ENCODE peak calls at places on chromosomes 7 and 10, in seven cellular contexts. O is heart right ventricle, S is fibroblast of lung, Y is thoracic aorta, V is stomach, H is IMR-90, R is pancreas. I is an unnamed sample. For H3K4me1, the result is how much of the 10 kb centered on the place peaks cover.

GRCh38 chr7:41107330-41107937 is 595.5 kb downstream of the INHBA start:
- DNase-seq in O (no peak), S (no peak), Y (no peak), V (no peak), H (peak), R (no peak), I (no peak)

GRCh38 chr7:151429232-151429554 is 10.7 kb downstream of the CRYGN start:
- DNase-seq in O (no peak), S (no peak), Y (no peak), V (no peak), H (no peak), R (peak), I (no peak)

GRCh38 chr7:34162676-34163075 is 257.3 kb downstream of the BMPER start:
- DNase-seq in O (no peak), S (no peak), Y (no peak), V (no peak), H (no peak), R (no peak), I (no peak)

GRCh38 chr7:155108144-155108901 is 38.2 kb downstream of the HTR5A start:
- DNase-seq in O (no peak), S (no peak), Y (no peak), V (no peak), H (no peak), R (no peak), I (no peak)

GRCh38 chr10:5196613-5197234 is at the start of gene AKR1C4:
- DNase-seq in O (no peak), S (no peak), Y (no peak), V (no peak), H (no peak), R (no peak), I (no peak)

GRCh38 chr7:31082450-31082849 is 30.3 kb downstream of the ADCYAP1R1 start:
- DNase-seq in O (no peak), S (no peak), Y (no peak), V (no peak), H (no peak), R (peak), I (no peak)

GRCh38 chr7:157892751-157893150 is 555.9 kb downstream of the DNAJB6 start:
- DNase-seq in O (no peak), S (no peak), Y (no peak), V (no peak), H (no peak), R (no peak), I (no peak)

GRCh38 chr7:100400656-100401055 is 27.4 kb downstream of the PILRA start:
- DNase-seq in O (no peak), S (no peak), Y (no peak), V (no peak), H (no peak), R (no peak), I (peak)

GRCh38 chr10:70927221-70927943 is 39.0 kb upstream of the PCBD1 start:
- DNase-seq in O (no peak), S (no peak), Y (no peak), V (peak), H (peak), R (no peak), I (no peak)

GRCh38 chr10:90337316-90337715 is 520.5 kb downstream of the HTR7 start:
- DNase-seq in O (no peak), S (no peak), Y (no peak), V (no peak), H (no peak), R (no peak), I (no peak)

GRCh38 chr10:33094263-33095051 is 136.4 kb upstream of the ITGB1 start:
- DNase-seq in O (peak), S (no peak), Y (no peak), V (no peak), H (no peak), R (no peak), I (no peak)

GRCh38 chr10:6695519-6695918 is 115.4 kb upstream of the PRKCQ start:
- DNase-seq in O (no peak), S (no peak), Y (no peak), V (no peak), H (no peak), R (no peak), I (no peak)

GRCh38 chr10:96740579-96741281 is 20.4 kb upstream of the PIK3AP1 start:
- DNase-seq in O (peak), S (no peak), Y (no peak), V (peak), H (no peak), R (no peak), I (no peak)

GRCh38 chr10:66983482-66983818 is 57.6 kb downstream of the LRRTM3 start:
- DNase-seq in O (no peak), S (no peak), Y (no peak), V (peak), H (no peak), R (no peak), I (no peak)

GRCh38 chr10:58570979-58571378 is 58.3 kb downstream of the BICC1 start:
- DNase-seq in O (no peak), S (no peak), Y (no peak), V (no peak), H (no peak), R (no peak), I (no peak)

GRCh38 chr10:115441907-115442520 is 348.8 kb downstream of the ATRNL1 start:
- DNase-seq in O (no peak), S (peak), Y (no peak), V (no peak), H (no peak), R (no peak), I (no peak)

GRCh38 chr10:126350216-126350992 is 37.9 kb downstream of the ADAM12 start:
- DNase-seq in O (no peak), S (peak), Y (no peak), V (no peak), H (peak), R (no peak), I (no peak)

GRCh38 chr10:51297438-51297837 is 223.2 kb downstream of the PRKG1 start:
- DNase-seq in O (no peak), S (peak), Y (no peak), V (no peak), H (peak), R (no peak), I (no peak)

GRCh38 chr10:25547391-25547790 is 372.6 kb downstream of the GPR158 start:
- DNase-seq in O (no peak), S (no peak), Y (no peak), V (no peak), H (no peak), R (no peak), I (no peak)

GRCh38 chr7:156827587-156828203 is 65.3 kb downstream of the LMBR1 start:
- DNase-seq in O (no peak), S (peak), Y (no peak), V (no peak), H (peak), R (no peak), I (peak)

GRCh38 chr7:23292623-23293022 is 6.5 kb upstream of the MALSU1 start:
- DNase-seq in O (no peak), S (no peak), Y (no peak), V (no peak), H (no peak), R (no peak), I (no peak)

GRCh38 chr7:32115831-32116230 is 45.6 kb upstream of the PDE1C start:
- DNase-seq in O (no peak), S (no peak), Y (no peak), V (no peak), H (peak), R (no peak), I (no peak)

GRCh38 chr10:61643316-61643751 is 19.4 kb upstream of the CABCOCO1 start:
- DNase-seq in O (no peak), S (peak), Y (no peak), V (no peak), H (peak), R (no peak), I (no peak)

GRCh38 chr10:48638158-48638557 is 33.3 kb upstream of the ARHGAP22 start:
- DNase-seq in O (no peak), S (no peak), Y (no peak), V (no peak), H (no peak), R (no peak), I (no peak)

GRCh38 chr10:60139290-60139689 is 232.9 kb upstream of the CCDC6 start:
- DNase-seq in O (no peak), S (no peak), Y (no peak), V (no peak), H (no peak), R (no peak), I (no peak)
- H3K4me1 ChIP-seq in O (under half), S (under half), Y (under half), V (under half), H (under half), R (under half), I (under half)

GRCh38 chr10:22690158-22690557 is 24.2 kb downstream of the PIP4K2A start:
- DNase-seq in O (no peak), S (no peak), Y (no peak), V (no peak), H (no peak), R (no peak), I (no peak)
- H3K4me3 ChIP-seq in O (no peak), S (no peak), Y (no peak), V (no peak), H (no peak), R (no peak), I (peak)

GRCh38 chr10:132519382-132520146 is 18.0 kb upstream of the INPP5A start:
- DNase-seq in O (no peak), S (no peak), Y (no peak), V (no peak), H (no peak), R (peak), I (no peak)
- H3K4me1 ChIP-seq in O (half or more), S (under half), Y (half or more), V (half or more), H (under half), R (under half), I (under half)

GRCh38 chr7:2539031-2540028 is 16.0 kb downstream of the BRAT1 start:
- DNase-seq in O (no peak), S (no peak), Y (no peak), V (no peak), H (no peak), R (peak), I (no peak)

GRCh38 chr7:2540641-2541051 is 14.7 kb downstream of the BRAT1 start:
- DNase-seq in O (no peak), S (no peak), Y (no peak), V (no peak), H (no peak), R (peak), I (no peak)

GRCh38 chr7:2541291-2542010 is 13.9 kb downstream of the BRAT1 start:
- DNase-seq in O (no peak), S (no peak), Y (no peak), V (no peak), H (no peak), R (peak), I (no peak)

GRCh38 chr7:2537981-2538851 is 17.1 kb downstream of the BRAT1 start:
- DNase-seq in O (no peak), S (no peak), Y (peak), V (no peak), H (no peak), R (peak), I (no peak)

GRCh38 chr7:2540133-2540532 is 15.2 kb downstream of the BRAT1 start:
- DNase-seq in O (no peak), S (no peak), Y (no peak), V (no peak), H (no peak), R (peak), I (no peak)
- H3K4me3 ChIP-seq in O (no peak), S (no peak), Y (no peak), V (no peak), H (no peak), R (no peak), I (no peak)

GRCh38 chr10:80472234-80473095 is 18.4 kb downstream of the TSPAN14 start:
- DNase-seq in O (no peak), S (peak), Y (no peak), V (no peak), H (peak), R (no peak), I (peak)

GRCh38 chr10:80471715-80472233 is 17.7 kb downstream of the TSPAN14 start:
- DNase-seq in O (no peak), S (no peak), Y (no peak), V (no peak), H (no peak), R (no peak), I (no peak)

GRCh38 chr10:80468806-80469421 is 14.8 kb downstream of the TSPAN14 start:
- DNase-seq in O (no peak), S (no peak), Y (no peak), V (no peak), H (no peak), R (no peak), I (no peak)

GRCh38 chr10:80470266-80470665 is 16.2 kb downstream of the TSPAN14 start:
- DNase-seq in O (no peak), S (no peak), Y (no peak), V (no peak), H (no peak), R (no peak), I (no peak)

GRCh38 chr10:80471009-80471408 is 16.9 kb downstream of the TSPAN14 start:
- DNase-seq in O (no peak), S (no peak), Y (no peak), V (no peak), H (no peak), R (no peak), I (no peak)
- H3K4me1 ChIP-seq in O (half or more), S (under half), Y (under half), V (half or more), H (under half), R (under half), I (half or more)

DNA sequence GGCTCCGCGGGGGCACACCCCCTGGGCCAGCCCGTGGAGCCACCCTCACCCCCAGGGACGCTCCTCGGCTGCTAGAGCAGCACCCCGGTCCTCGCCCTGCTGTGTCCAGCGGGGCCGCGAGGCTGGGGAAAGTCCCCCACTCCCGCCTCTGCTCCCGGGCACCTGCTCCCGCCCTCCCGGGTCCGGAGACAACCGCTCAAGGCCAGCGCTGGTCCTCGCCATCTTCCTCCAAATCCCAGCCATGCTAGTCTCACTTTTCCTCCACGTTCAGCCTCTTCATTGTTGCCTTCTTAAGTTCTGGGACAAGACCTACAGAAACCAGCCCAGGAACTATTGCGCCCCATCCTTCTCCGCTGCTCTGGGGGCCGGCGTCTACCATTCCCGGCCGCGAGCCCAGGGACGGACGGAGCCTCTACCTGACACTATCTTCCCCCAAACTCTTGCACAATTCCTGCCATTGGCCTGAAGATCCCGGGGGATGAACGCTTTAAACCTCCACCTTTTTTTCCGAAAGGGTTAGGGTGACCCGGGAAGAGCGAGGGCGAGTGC is 4.8 kb upstream of the KCP start:
- DNase-seq in O (no peak), S (no peak), Y (no peak), V (no peak), H (no peak), R (peak), I (no peak)
- H3K4me3 ChIP-seq in O (no peak), S (no peak), Y (peak), V (peak), H (peak), R (no peak), I (no peak)

GRCh38 chr7:44709011-44709915 is 39.4 kb upstream of the ZMIZ2 start:
- DNase-seq in O (no peak), S (no peak), Y (no peak), V (no peak), H (no peak), R (no peak), I (no peak)
- H3K4me1 ChIP-seq in O (under half), S (under half), Y (under half), V (under half), H (under half), R (under half), I (under half)

GRCh38 chr10:47028466-47028865 is 117.2 kb downstream of the PTPN20 start:
- DNase-seq in O (no peak), S (no peak), Y (no peak), V (peak), H (no peak), R (peak), I (no peak)

GRCh38 chr10:47027812-47028260 is 116.6 kb downstream of the PTPN20 start:
- DNase-seq in O (no peak), S (no peak), Y (no peak), V (peak), H (no peak), R (peak), I (no peak)

GRCh38 chr10:47031251-47031952 is 120.2 kb downstream of the PTPN20 start:
- DNase-seq in O (no peak), S (no peak), Y (no peak), V (no peak), H (no peak), R (peak), I (no peak)

GRCh38 chr10:47030191-47030698 is 119.0 kb downstream of the PTPN20 start:
- DNase-seq in O (no peak), S (no peak), Y (no peak), V (peak), H (no peak), R (peak), I (no peak)

GRCh38 chr10:47029181-47029971 is 118.1 kb downstream of the PTPN20 start:
- DNase-seq in O (no peak), S (no peak), Y (no peak), V (peak), H (no peak), R (peak), I (no peak)
- H3K4me3 ChIP-seq in O (no peak), S (no peak), Y (no peak), V (no peak), H (no peak), R (no peak), I (no peak)

GRCh38 chr10:73874267-73875138 is at the start of gene CAMK2G:
- DNase-seq in O (peak), S (peak), Y (no peak), V (peak), H (peak), R (peak), I (peak)

GRCh38 chr10:73876157-73876556 is 1.8 kb upstream of the CAMK2G start:
- DNase-seq in O (no peak), S (no peak), Y (no peak), V (no peak), H (no peak), R (no peak), I (no peak)

GRCh38 chr10:73876566-73876965 is 2.2 kb upstream of the CAMK2G start:
- DNase-seq in O (no peak), S (no peak), Y (no peak), V (no peak), H (no peak), R (no peak), I (no peak)

GRCh38 chr10:73873843-73874215 is 526 bp downstream of the CAMK2G start:
- DNase-seq in O (no peak), S (no peak), Y (no peak), V (no peak), H (no peak), R (no peak), I (no peak)

GRCh38 chr10:73875139-73875475 is 752 bp upstream of the CAMK2G start:
- DNase-seq in O (no peak), S (no peak), Y (no peak), V (no peak), H (no peak), R (no peak), I (peak)
- H3K4me1 ChIP-seq in O (under half), S (under half), Y (half or more), V (half or more), H (under half), R (under half), I (half or more)